ENCODE peak calls at places on chromosomes 5 and 9, in four cellular contexts. One of them, this sample, is unnamed.
A peak's percentile ranks its signal among the peaks of the same experiment; 100 is the strongest.

GRCh38 chr5:132884548-132884947 is 11.1 kb downstream of the LEAP2 start:
- DNase-seq in GM12878: no peak
- DNase-seq in K562: no peak
- DNase-seq in HepG2: no peak
- DNase-seq in this sample: no peak

GRCh38 chr5:18043344-18043743 is 409.1 kb downstream of the TAF11L14 start:
- DNase-seq in K562: no peak
- DNase-seq in HepG2: no peak
- DNase-seq in GM12878: no peak
- DNase-seq in this sample: no peak

GRCh38 chr5:149730620-149731331 is 666 bp downstream of the PPARGC1B start:
- DNase-seq in K562: peak; percentile 74
- DNase-seq in HepG2: no peak
- DNase-seq in GM12878: no peak
- DNase-seq in this sample: peak; percentile 58

GRCh38 chr5:138338411-138339085 is 482 bp downstream of the FAM53C start:
- DNase-seq in K562: peak; percentile 89
- DNase-seq in HepG2: no peak
- DNase-seq in GM12878: no peak
- DNase-seq in this sample: no peak

GRCh38 chr9:117276444-117276843 is 138.4 kb downstream of the ASTN2 start:
- DNase-seq in K562: no peak
- DNase-seq in HepG2: no peak
- DNase-seq in GM12878: no peak
- DNase-seq in this sample: no peak

GRCh38 chr9:21316860-21317259 is 11.7 kb upstream of the IFNA5 start:
- DNase-seq in GM12878: no peak
- DNase-seq in K562: no peak
- DNase-seq in HepG2: peak; percentile 4
- DNase-seq in this sample: no peak

GRCh38 chr5:73122875-73123810 is 2.8 kb downstream of the TMEM171 start:
- DNase-seq in GM12878: no peak
- DNase-seq in K562: no peak
- DNase-seq in HepG2: no peak
- DNase-seq in this sample: no peak

GRCh38 chr9:70218767-70219166 is 40.0 kb upstream of the SMC5 start:
- DNase-seq in HepG2: no peak
- DNase-seq in GM12878: no peak
- DNase-seq in K562: no peak
- DNase-seq in this sample: no peak

GRCh38 chr5:137036630-137037029 is 462.5 kb downstream of the SPOCK1 start:
- DNase-seq in HepG2: no peak
- DNase-seq in GM12878: no peak
- DNase-seq in K562: no peak
- DNase-seq in this sample: no peak

GRCh38 chr9:91500509-91501011 is 76.9 kb upstream of the NFIL3 start:
- DNase-seq in HepG2: no peak
- DNase-seq in GM12878: no peak
- DNase-seq in K562: peak; percentile 40
- DNase-seq in this sample: no peak

GRCh38 chr5:167982-168660 is 23.2 kb upstream of the LRRC14B start:
- DNase-seq in GM12878: no peak
- DNase-seq in K562: no peak
- DNase-seq in HepG2: no peak
- DNase-seq in this sample: no peak

GRCh38 chr5:96566775-96567174 is 95.4 kb upstream of the CAST start:
- DNase-seq in K562: no peak
- DNase-seq in GM12878: no peak
- DNase-seq in HepG2: no peak
- DNase-seq in this sample: no peak

GRCh38 chr9:131228096-131228495 is 48.2 kb downstream of the FAM78A start:
- DNase-seq in K562: no peak
- DNase-seq in HepG2: no peak
- DNase-seq in GM12878: no peak
- DNase-seq in this sample: no peak

GRCh38 chr9:88680505-88681160 is 145.7 kb downstream of the NXNL2 start:
- DNase-seq in K562: no peak
- DNase-seq in HepG2: no peak
- DNase-seq in GM12878: no peak
- DNase-seq in this sample: no peak

DNA sequence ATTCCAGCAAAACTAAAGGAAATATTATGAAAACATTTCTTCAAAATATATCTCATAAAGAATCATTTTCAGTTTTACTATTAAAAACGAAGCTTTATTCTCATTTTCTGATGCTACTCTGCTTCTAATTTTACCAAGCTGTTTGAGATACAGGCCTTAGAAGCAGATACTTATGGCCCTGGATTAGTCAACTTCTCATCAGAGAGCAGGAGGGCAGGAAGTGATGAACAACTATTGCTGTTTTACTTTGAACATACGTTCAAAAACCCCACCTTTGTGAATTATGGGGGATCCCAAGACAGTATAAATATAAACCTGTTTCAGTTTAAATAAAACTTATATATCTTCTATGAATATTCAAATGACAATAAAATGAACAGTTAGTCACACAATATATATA is 16.0 kb downstream of the MPDZ start:
- DNase-seq in K562: no peak
- DNase-seq in GM12878: no peak
- DNase-seq in HepG2: no peak
- DNase-seq in this sample: no peak
- TF ChIP-seq FOXK2 in K562: no peak
- TF ChIP-seq FOXK2 in GM12878: no peak
- TF ChIP-seq FOXK2 in HepG2: no peak
- TF ChIP-seq FOXK2 in this sample: no peak

DNA sequence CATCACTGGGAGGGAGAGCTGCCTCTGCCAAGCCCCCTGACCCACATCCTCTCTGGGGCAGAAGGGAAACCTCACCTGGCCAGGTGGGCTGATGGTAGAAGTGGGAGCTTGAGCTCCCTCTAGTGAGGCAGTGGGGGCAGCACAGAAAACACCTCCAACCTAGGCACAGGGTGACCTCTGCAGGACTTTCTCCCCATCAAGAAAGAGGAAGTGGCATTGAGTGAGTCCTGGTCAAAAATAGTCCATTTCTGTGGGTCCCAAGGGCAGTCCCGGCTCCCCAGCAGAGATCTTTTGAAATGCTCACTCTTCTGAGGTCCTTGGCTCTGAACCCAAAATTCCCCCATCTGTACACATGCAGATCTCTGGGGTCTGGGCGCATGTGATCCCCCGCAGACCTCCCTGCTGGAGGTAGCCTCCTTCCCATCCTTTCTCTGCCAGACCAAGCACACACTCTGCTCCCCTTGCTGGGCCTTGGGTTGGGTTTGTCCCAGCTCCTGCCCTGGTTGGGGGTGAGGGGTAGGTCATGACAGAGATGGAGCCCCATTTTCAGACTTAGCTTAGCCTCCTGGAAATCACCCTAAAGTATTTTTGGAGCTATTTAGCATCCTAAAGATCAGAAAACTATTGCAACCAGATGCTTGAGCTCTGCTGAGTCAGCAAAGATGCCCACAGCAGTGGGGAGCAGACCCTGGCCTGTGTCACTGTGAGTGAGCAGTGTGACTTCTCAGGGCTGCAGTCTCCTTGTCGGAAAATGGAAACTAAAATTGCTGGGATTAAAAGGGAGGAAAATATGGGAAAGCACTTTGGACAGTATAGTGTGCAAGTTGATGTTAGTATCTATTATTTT is 41.6 kb upstream of the LCP2 start:
- DNase-seq in GM12878: no peak
- DNase-seq in K562: peak; percentile 51
- DNase-seq in HepG2: no peak
- DNase-seq in this sample: no peak
- TF ChIP-seq FOXK2 in GM12878: no peak
- TF ChIP-seq FOXK2 in K562: no peak
- TF ChIP-seq FOXK2 in HepG2: no peak
- TF ChIP-seq FOXK2 in this sample: no peak

GRCh38 chr5:175520321-175520720 is 42.0 kb downstream of the SFXN1 start:
- DNase-seq in GM12878: no peak
- DNase-seq in K562: no peak
- DNase-seq in HepG2: no peak
- DNase-seq in this sample: no peak
- TF ChIP-seq FOXK2 in GM12878: no peak
- TF ChIP-seq FOXK2 in K562: no peak
- TF ChIP-seq FOXK2 in HepG2: no peak
- TF ChIP-seq FOXK2 in this sample: no peak

DNA sequence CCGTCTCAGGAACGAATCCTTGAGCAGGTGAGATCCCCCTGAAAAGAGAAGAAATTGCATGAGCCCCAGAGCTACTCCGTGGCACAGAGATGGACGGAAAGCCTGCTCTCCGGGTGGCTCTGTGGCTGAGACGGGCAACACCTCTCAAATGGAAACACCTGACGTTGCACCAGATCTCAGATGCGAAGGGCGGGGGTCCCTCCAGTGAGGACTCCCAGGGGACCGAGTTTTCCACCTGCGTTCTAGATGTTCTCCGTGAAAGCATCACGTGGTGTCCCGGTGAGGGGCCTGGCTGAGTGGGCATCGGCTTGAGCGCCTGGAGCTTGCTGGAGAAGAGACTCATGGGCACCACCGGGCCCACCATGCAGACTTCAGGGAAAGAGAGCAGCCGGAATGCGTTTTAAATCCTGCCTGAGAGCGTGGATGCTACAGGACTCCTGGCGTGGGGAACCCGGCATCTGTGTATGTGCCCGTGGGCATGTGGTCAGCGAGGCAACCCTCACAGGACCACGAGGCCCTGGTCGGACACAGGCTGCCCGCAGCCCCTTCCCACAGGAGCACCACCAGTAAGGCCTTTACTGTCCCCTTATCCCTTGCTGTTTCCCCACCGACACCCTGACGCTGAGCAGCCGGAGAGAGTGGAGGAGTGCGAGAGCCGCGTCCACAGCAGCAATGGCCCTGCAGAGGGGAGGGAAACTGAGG is 378.4 kb upstream of the IRX4 start:
- DNase-seq in HepG2: no peak
- DNase-seq in K562: no peak
- DNase-seq in GM12878: no peak
- DNase-seq in this sample: no peak
- TF ChIP-seq FOXK2 in HepG2: no peak
- TF ChIP-seq FOXK2 in K562: no peak
- TF ChIP-seq FOXK2 in GM12878: no peak
- TF ChIP-seq FOXK2 in this sample: no peak